ENCODE peak calls at places on chromosomes 12 and 14, in five cellular contexts. E is mammary epithelial cell, O is neuronal stem cell, Z is MM.1S, N is IMR-90. M is an unnamed sample.

GRCh38 chr14:93009471-93010117 is 86.6 kb downstream of the CHGA start:
- DNase-seq in E (no peak), O (no peak), Z (no peak), N (no peak), M (no peak)

GRCh38 chr14:52399886-52400599 is 85.9 kb downstream of the PTGER2 start:
- DNase-seq in E (no peak), O (no peak), Z (no peak), N (peak; percentile 74), M (no peak)

GRCh38 chr12:20807192-20808080 is 3.1 kb upstream of the SLCO1B3 start:
- DNase-seq in E (no peak), O (no peak), Z (no peak), N (no peak), M (no peak)

GRCh38 chr12:79706156-79706555 is 15.4 kb upstream of the PAWR start:
- DNase-seq in E (peak; percentile 92), O (no peak), Z (no peak), N (no peak), M (no peak)

GRCh38 chr14:98766818-98767217 is 505.2 kb downstream of the BCL11B start:
- DNase-seq in E (peak; percentile 25), O (no peak), Z (no peak), N (no peak), M (peak; percentile 31)

GRCh38 chr12:58285551-58285950 is 344.2 kb downstream of the ATP23 start:
- DNase-seq in E (no peak), O (peak; percentile 8), Z (no peak), N (no peak), M (no peak)

GRCh38 chr12:63151898-63152700 is 1.1 kb upstream of the AVPR1A start:
- DNase-seq in E (peak; percentile 28), O (peak; percentile 69), Z (peak; percentile 23), N (peak; percentile 24), M (peak; percentile 58)

GRCh38 chr12:112419269-112420133 is 754 bp downstream of the PTPN11 start:
- DNase-seq in E (peak; percentile 84), O (peak; percentile 35), Z (peak; percentile 19), N (peak; percentile 82), M (peak; percentile 67)

GRCh38 chr14:105329411-105330200 is 15.1 kb downstream of the PACS2 start:
- DNase-seq in E (no peak), O (no peak), Z (no peak), N (no peak), M (no peak)

GRCh38 chr12:68532204-68532886 is 78.4 kb upstream of the RAP1B start:
- DNase-seq in E (no peak), O (no peak), Z (no peak), N (no peak), M (no peak)

GRCh38 chr14:54698501-54698900 is 131.6 kb downstream of the SAMD4A start:
- DNase-seq in E (no peak), O (no peak), Z (no peak), N (no peak), M (no peak)

GRCh38 chr12:131959641-131960589 is 10.2 kb downstream of the EP400 start:
- DNase-seq in E (no peak), O (no peak), Z (no peak), N (no peak), M (no peak)
- H3K27ac ChIP-seq in E (no peak overlapping the region), O (no peak overlapping the region), Z (no peak overlapping the region), N (no peak overlapping the region), M (no peak overlapping the region)

GRCh38 chr14:38419579-38419978 is 163.7 kb upstream of the CLEC14A start:
- DNase-seq in E (no peak), O (peak; percentile 18), Z (no peak), N (no peak), M (no peak)
- H3K4me3 ChIP-seq in E (no peak overlapping the region), O (no peak overlapping the region), Z (no peak overlapping the region), N (no peak overlapping the region), M (no peak overlapping the region)

DNA sequence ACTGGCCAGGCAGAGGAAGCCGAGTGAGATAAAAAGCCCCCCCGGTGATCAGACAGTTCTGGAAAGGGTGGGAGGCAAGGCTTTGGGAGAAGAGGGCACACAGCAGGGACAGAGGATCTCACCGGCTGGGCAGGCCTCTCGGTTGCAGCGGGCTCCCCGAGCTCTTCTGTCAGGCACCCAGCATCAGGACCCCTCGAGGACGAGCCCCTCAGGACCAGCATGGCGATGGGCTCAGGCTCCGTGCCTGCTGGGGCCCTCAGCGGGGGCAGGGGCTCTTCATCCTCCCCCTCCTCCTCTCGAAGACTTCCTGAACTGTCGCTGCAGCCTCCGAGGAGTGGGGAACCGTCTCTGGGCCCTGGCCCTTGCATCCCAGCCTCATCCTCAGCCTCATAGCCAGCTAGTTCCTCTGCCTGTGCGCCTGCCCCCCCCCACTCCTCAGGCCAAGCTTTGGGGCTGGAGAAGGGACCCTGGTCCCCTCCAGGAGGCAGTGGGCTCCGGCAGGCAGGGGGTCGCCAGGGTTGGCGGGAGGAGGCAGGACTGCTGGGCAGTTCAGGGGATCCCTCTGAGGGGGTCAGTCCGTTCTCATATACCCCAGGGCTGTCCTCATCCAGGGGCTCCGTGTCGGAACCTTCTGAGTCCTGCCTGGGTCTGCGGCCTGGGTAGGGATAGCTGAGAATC is 3.4 kb upstream of the AP1G2 start:
- DNase-seq in E (no peak), O (no peak), Z (no peak), N (no peak), M (no peak)
- H3K4me1 ChIP-seq in E (peaks cover 17% of the 10 kb centered on the region), O (peaks cover 14% of the 10 kb centered on the region), Z (no peaks in the 10 kb centered on the region), N (peaks cover 2% of the 10 kb centered on the region), M (peaks cover 11% of the 10 kb centered on the region)

GRCh38 chr14:72559227-72559626 is 334.7 kb downstream of the DPF3 start:
- DNase-seq in E (peak; percentile 89), O (no peak), Z (no peak), N (no peak), M (no peak)
- H3K27ac ChIP-seq in E (peak overlapping the region; percentile 85), O (no peak overlapping the region), Z (no peak overlapping the region), N (no peak overlapping the region), M (no peak overlapping the region)

DNA sequence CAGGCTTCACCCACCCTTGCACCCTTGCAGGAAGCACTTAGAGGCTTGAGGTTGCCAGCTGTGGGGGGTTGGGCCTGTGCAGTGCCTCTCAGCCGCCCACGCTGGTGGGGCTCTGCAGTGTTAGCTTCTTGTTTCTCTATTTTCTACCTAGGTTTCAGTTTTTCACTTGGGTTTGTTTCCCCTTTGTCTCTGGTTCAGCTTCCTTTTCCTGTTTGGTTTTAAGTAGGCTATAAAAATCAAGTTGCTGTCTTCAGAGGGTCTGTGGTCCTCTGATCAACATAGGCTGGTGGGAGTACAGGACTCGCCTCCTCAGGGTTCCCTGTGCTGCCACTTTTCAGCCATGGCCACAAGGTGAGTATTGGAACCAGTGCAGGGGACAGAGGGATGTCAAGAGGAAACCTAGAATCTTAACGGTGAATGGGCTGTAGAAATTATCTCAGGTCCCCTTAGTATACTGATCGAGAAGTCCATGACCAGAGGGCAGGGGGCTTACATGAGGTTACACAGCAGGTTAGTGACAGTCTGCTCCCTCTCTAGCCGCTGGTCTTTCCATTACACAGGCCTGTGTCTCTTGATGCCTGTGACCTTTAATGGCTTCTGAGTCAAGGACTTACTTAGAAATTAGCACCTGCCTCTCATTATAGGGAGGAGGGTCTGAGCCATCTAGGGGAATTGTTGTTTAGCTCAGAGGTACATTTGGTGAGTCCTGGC is at the start of gene EVL:
- DNase-seq in E (no peak), O (no peak), Z (peak; percentile 64), N (no peak), M (no peak)
- H3K4me3 ChIP-seq in E (no peak within 1 kb of the TSS), O (no peak within 1 kb of the TSS), Z (peak within 1 kb of the TSS; percentile 14), N (no peak within 1 kb of the TSS), M (no peak within 1 kb of the TSS)

GRCh38 chr14:61498811-61499210 is 177.4 kb downstream of the PRKCH start:
- DNase-seq in E (no peak), O (no peak), Z (no peak), N (peak; percentile 68), M (no peak)
- H3K4me1 ChIP-seq in E (peaks cover 19% of the 10 kb centered on the region), O (peaks cover 2% of the 10 kb centered on the region), Z (no peaks in the 10 kb centered on the region), N (peaks cover 13% of the 10 kb centered on the region), M (peaks cover 46% of the 10 kb centered on the region)

DNA sequence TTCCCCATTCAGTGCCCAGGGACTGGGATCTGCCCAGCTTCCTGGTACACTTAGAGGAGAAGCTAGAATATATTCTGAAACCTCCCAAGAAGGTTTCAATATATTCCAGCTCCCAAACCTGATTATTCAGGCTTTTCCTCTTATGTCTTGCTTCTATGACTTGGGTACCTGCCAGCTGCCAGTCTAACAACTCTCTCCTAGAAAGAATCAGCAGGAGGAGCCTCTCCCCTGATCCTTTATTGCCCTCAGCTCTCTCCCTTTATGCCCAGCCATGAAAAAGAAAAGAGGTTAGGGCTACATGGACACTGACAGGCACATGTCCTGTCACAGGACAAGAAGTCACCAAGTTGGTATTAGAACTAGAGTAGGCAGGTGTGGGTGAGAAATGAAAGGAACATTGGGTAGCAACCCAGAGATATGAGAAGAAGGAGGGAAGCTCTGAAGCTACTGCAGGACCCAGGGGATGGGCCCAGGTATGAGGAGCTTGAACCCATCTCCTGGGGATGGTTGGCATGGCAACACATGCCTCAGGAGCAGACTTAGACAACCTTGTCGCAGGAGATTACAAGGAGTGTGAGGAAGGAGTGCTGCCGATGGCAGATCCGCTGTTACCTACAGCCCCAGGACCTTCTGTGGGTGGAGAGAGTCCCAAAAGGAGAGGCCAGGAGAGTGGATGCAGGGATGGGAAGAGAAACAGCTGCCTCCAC is 2.0 kb upstream of the CACNB3 start:
- DNase-seq in E (no peak), O (no peak), Z (no peak), N (no peak), M (peak; percentile 86)
- H3K27ac ChIP-seq in E (no peak overlapping the region), O (no peak overlapping the region), Z (no peak overlapping the region), N (no peak overlapping the region), M (peak overlapping the region; percentile 82)

GRCh38 chr14:69282448-69282847 is 22.5 kb downstream of the GALNT16 start:
- DNase-seq in E (no peak), O (no peak), Z (no peak), N (no peak), M (no peak)

GRCh38 chr14:69284170-69284569 is 24.2 kb downstream of the GALNT16 start:
- DNase-seq in E (no peak), O (no peak), Z (no peak), N (no peak), M (no peak)

GRCh38 chr14:69280746-69281291 is 20.9 kb downstream of the GALNT16 start:
- DNase-seq in E (no peak), O (no peak), Z (no peak), N (no peak), M (no peak)

GRCh38 chr14:69285661-69286255 is 25.8 kb downstream of the GALNT16 start:
- DNase-seq in E (no peak), O (no peak), Z (no peak), N (no peak), M (no peak)

GRCh38 chr14:69281450-69282169 is 21.7 kb downstream of the GALNT16 start:
- DNase-seq in E (no peak), O (no peak), Z (no peak), N (peak; percentile 5), M (no peak)
- H3K4me3 ChIP-seq in E (no peak overlapping the region), O (no peak overlapping the region), Z (no peak overlapping the region), N (no peak overlapping the region), M (no peak overlapping the region)

GRCh38 chr12:116222358-116222757 is 55.1 kb downstream of the MED13L start:
- DNase-seq in E (peak; percentile 90), O (no peak), Z (no peak), N (peak; percentile 94), M (peak; percentile 90)
- H3K4me1 ChIP-seq in E (peaks cover 5% of the 10 kb centered on the region), O (no peaks in the 10 kb centered on the region), Z (no peaks in the 10 kb centered on the region), N (no peaks in the 10 kb centered on the region), M (peaks cover 48% of the 10 kb centered on the region)

DNA sequence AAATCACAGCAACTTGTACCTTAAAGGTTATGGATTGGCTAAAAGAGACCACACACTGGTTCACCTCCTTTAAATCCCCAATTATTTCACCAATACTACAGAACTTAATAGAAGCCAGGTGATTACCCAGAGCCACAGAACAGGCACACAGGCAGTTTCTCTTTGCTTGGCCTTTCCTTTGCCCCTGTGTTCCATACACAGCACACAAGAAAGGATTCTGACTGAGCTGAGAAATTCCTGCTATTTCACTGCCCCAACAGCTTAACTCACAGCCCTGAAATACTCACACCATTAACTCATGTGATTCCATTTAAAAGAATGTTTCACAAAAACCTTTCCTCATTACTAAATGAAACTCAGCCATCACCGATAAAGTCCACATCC is 133.6 kb downstream of the MED13L start:
- DNase-seq in E (peak; percentile 54), O (no peak), Z (no peak), N (peak; percentile 64), M (no peak)
- H3K27ac ChIP-seq in E (peak overlapping the region; percentile 33), O (peak overlapping the region; percentile 39), Z (no peak overlapping the region), N (peak overlapping the region; percentile 1), M (peak overlapping the region; percentile 41)

M was measured in thyroid gland.